ENCODE peak calls at places on chromosomes 4 and X, in nine cellular contexts. H is left lung, J is fibroblast of lung, Z is IMR-90, E is tibial artery, I is GM12878, D is psoas muscle, F is transverse colon, K is suprapubic skin. G is an unnamed sample. For H3K4me1 and H3K27me3, the result is how much of the 10 kb centered on the place peaks cover.

GRCh38 chr4:42397256-42397634 is at the start of gene SHISA3:
- DNase-seq in E (peak), J (peak), I (no peak), Z (no peak), H (no peak), D (peak), K (no peak), F (peak), G (no peak)

GRCh38 chrX:65644621-65645287 is 22.7 kb upstream of the MSN start:
- DNase-seq in K (peak), D (peak), Z (peak), H (peak), E (peak), F (peak), J (peak), I (no peak), G (no peak)

GRCh38 chr4:39256436-39256835 is 74.1 kb downstream of the WDR19 start:
- DNase-seq in D (no peak), K (no peak), J (no peak), E (no peak), Z (no peak), F (no peak), I (no peak), H (no peak), G (no peak)

GRCh38 chr4:38062088-38062893 is 102.1 kb downstream of the PTTG2 start:
- DNase-seq in H (peak), I (no peak), K (peak), F (peak), J (peak), D (peak), Z (peak), E (peak), G (peak)

GRCh38 chrX:23557070-23557469 is 110.2 kb upstream of the PRDX4 start:
- DNase-seq in H (no peak), F (no peak), J (peak), D (no peak), Z (peak), E (no peak), I (no peak), K (no peak), G (no peak)

GRCh38 chr4:1374706-1375045 is 27.7 kb downstream of the UVSSA start:
- DNase-seq in Z (no peak), I (no peak), D (peak), E (peak), F (no peak), H (no peak), K (peak), J (no peak), G (peak)

GRCh38 chr4:152206646-152207435 is 329.1 kb downstream of the FBXW7 start:
- DNase-seq in I (no peak), F (no peak), J (no peak), H (no peak), K (no peak), Z (no peak), D (no peak), E (no peak), G (no peak)

GRCh38 chr4:164977243-164978164 is at the start of gene TRIM61:
- DNase-seq in Z (peak), E (no peak), I (peak), J (peak), D (peak), H (peak), K (no peak), F (peak), G (no peak)

GRCh38 chrX:39518451-39519212 is 579.1 kb downstream of the BCOR start:
- DNase-seq in K (no peak), H (no peak), D (peak), Z (no peak), E (no peak), I (no peak), J (no peak), F (no peak), G (no peak)

GRCh38 chrX:116667346-116667745 is 204.6 kb upstream of the CT83 start:
- DNase-seq in H (no peak), K (no peak), I (no peak), Z (no peak), F (no peak), E (no peak), J (no peak), D (no peak), G (no peak)

GRCh38 chr4:15294832-15295231 is 133.0 kb upstream of the C1QTNF7 start:
- DNase-seq in J (no peak), I (no peak), Z (no peak), H (no peak), D (no peak), E (no peak), K (no peak), F (no peak), G (no peak)

GRCh38 chr4:119135721-119136121 is at the start of gene MYOZ2:
- DNase-seq in I (no peak), H (no peak), F (no peak), K (no peak), D (no peak), J (no peak), E (no peak), Z (peak), G (no peak)

GRCh38 chr4:86942185-86942666 is 7.4 kb downstream of the AFF1 start:
- DNase-seq in H (no peak), E (no peak), Z (peak), F (no peak), D (no peak), I (no peak), J (peak), K (no peak), G (no peak)

GRCh38 chr4:114495471-114495928 is 103.1 kb upstream of the UGT8 start:
- DNase-seq in K (no peak), F (no peak), E (no peak), J (no peak), Z (no peak), H (no peak), I (no peak), D (no peak), G (no peak)

GRCh38 chr4:170011921-170012628 is 14.1 kb downstream of the MFAP3L start:
- DNase-seq in E (no peak), F (no peak), Z (no peak), H (no peak), D (peak), K (no peak), J (no peak), I (no peak), G (no peak)

GRCh38 chr4:13196721-13197120 is 287.4 kb downstream of the RAB28 start:
- DNase-seq in K (no peak), D (no peak), H (no peak), E (no peak), J (no peak), I (no peak), F (no peak), Z (no peak), G (no peak)

GRCh38 chr4:7625073-7625472 is 190.3 kb upstream of the PSAPL1 start:
- DNase-seq in F (no peak), E (no peak), H (no peak), K (no peak), D (no peak), J (peak), Z (peak), I (no peak), G (no peak)

DNA sequence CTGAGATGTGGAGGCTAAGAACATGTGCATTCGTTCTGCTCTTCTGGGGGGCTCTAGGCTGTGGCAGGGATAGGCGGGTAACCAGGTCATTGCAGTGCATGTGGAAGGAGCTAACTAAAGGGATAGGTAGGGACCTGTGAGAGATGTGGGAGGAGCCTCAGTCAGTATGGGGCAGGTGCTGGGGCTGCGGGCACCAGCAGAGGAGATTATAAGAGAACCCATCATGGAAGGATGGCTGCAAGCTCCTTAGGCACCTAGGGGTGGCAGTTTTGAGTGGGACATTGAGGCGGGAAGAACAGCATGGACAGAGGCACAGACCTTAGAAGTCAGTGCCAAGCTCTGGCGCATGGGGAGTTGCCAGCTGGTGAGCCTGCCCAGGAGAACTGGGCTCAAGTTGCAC is 7.2 kb downstream of the CLDN22 start:
- DNase-seq in D (no peak), Z (no peak), F (no peak), J (no peak), K (no peak), I (no peak), H (no peak), E (no peak), G (no peak)
- TF ChIP-seq CTCF in D (no peak), Z (no peak), F (no peak), J (no peak), K (no peak), I (no peak), H (no peak), E (no peak), G (no peak)

GRCh38 chr4:89298788-89299152 is 8.8 kb downstream of the GPRIN3 start:
- DNase-seq in E (no peak), J (peak), D (no peak), I (no peak), F (no peak), H (no peak), K (no peak), Z (no peak), G (no peak)

GRCh38 chr4:89299153-89299789 is 8.3 kb downstream of the GPRIN3 start:
- DNase-seq in J (no peak), K (no peak), H (no peak), Z (no peak), I (no peak), E (no peak), F (no peak), D (no peak), G (no peak)

GRCh38 chr4:89300490-89300889 is 7.1 kb downstream of the GPRIN3 start:
- DNase-seq in E (no peak), J (no peak), D (no peak), K (no peak), F (no peak), I (no peak), Z (no peak), H (no peak), G (no peak)

GRCh38 chr4:89301003-89301402 is 6.6 kb downstream of the GPRIN3 start:
- DNase-seq in J (no peak), I (no peak), Z (no peak), K (no peak), E (no peak), H (no peak), D (no peak), F (no peak), G (no peak)

DNA sequence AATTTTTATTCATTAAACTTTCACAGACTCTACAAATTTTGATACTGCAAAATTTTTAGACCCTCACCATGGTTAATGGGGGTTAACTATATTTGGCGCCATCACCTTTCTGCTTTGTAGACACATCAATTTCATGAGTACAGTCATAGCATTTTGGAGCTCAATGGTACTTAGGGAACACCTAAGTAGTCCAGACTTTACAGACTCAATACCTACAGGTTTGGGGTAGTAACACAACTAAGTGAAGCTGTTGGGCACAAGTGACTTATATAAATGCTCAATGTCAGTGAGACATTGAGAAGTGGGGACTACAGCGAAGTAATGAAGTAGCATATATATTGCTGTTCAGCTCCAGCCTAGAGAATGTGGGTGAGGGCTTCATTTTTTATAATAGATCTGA is 7.5 kb downstream of the GPRIN3 start:
- DNase-seq in D (no peak), J (no peak), I (no peak), F (no peak), K (no peak), Z (no peak), H (no peak), E (no peak), G (no peak)
- H3K4me1 ChIP-seq in D (under half), J (under half), I (under half), F (under half), K (under half), Z (under half), H (under half), E (under half), G (under half)

GRCh38 chr4:154487144-154487543 is 4.5 kb downstream of the DCHS2 start:
- DNase-seq in K (no peak), J (no peak), F (no peak), D (peak), H (no peak), I (no peak), E (no peak), Z (no peak), G (no peak)

GRCh38 chr4:154489558-154490260 is 1.9 kb downstream of the DCHS2 start:
- DNase-seq in K (no peak), H (no peak), J (no peak), Z (no peak), E (no peak), D (no peak), I (no peak), F (no peak), G (no peak)

GRCh38 chr4:154490261-154490588 is 1.4 kb downstream of the DCHS2 start:
- DNase-seq in K (no peak), J (no peak), D (no peak), H (no peak), I (no peak), Z (no peak), E (no peak), F (no peak), G (no peak)

GRCh38 chr4:154490589-154491340 is 834 bp downstream of the DCHS2 start:
- DNase-seq in Z (no peak), J (no peak), I (no peak), H (no peak), K (no peak), D (peak), E (no peak), F (peak), G (no peak)

GRCh38 chr4:154485127-154485773 is 6.3 kb downstream of the DCHS2 start:
- DNase-seq in E (no peak), I (peak), K (no peak), Z (no peak), H (no peak), J (no peak), F (no peak), D (no peak), G (no peak)
- H3K27me3 ChIP-seq in E (under half), I (under half), K (under half), Z (under half), H (under half), J (under half), F (under half), D (under half), G (under half)

DNA sequence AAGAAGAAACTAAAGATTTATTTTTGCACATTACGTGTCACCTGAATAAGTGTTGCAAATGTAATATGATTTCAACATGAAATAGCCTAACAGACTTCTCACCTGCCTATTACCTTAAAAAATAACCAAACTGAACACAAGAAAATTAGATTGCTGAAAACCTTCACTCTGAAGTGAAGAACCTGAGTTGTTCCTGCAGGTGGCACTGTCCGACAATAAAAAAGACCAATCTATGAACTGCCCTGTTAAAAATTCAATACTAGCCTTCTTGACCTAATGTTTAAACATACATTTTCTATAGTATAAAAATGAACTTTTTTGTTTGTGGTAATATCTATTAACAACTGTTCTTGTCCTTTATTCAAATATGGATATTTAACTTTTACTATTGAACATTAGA is 69.2 kb upstream of the PNPLA4 start:
- DNase-seq in E (no peak), K (no peak), J (peak), I (no peak), H (no peak), Z (peak), F (peak), D (no peak), G (peak)
- TF ChIP-seq CTCF in E (peak), K (peak), J (peak), I (peak), H (peak), Z (peak), F (peak), D (peak), G (peak)

DNA sequence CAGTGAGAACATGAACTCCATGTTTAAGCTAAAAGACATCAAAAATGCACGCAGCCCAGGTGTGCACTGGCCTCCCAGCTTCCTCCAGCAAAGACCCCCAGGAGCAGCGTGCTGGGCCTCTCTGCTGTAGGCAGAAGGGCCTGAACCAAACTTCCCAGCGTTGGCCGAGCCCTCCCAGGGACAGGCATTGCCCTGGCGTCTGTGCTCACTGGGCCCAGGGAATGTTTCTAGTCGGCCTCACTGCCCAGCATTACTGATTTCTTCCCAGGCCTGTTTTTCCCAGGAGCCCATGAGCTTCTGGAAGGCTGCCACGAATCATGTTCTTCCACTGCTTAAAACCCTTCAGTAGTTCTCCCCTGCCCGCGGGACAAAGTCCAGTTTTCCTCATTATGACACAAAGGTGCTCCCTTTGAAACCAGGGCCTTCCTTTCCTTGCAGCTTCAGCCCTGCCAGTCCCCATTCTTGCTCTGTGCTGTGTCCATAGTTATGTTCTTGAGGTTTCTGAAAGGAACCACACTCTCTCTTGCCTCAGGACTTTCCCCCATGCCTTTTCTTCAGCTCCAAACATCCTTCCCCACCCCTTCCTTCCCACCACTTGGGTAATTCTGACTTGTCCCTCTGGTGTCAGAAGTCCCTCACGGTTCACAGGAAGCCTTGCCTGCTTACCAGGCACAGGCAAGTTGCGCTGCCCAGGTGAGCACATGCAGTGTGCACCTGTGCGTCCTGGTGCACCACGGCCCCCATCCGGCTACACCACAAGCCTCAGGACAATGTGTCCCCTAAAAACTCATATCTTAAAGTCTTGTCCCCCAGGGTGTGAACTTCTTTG is 93.4 kb upstream of the ENPP6 start:
- DNase-seq in H (no peak), D (peak), F (peak), J (no peak), K (no peak), E (no peak), I (no peak), Z (no peak), G (no peak)
- H3K4me1 ChIP-seq in H (under half), D (under half), F (under half), J (under half), K (under half), E (under half), I (half or more), Z (under half), G (under half)

GRCh38 chr4:139795915-139796314 is 130.3 kb downstream of the MGST2 start:
- DNase-seq in J (peak), Z (peak), E (no peak), D (no peak), K (no peak), F (no peak), I (no peak), H (no peak), G (no peak)
- H3K27me3 ChIP-seq in J (under half), Z (under half), E (under half), D (under half), K (under half), F (under half), I (under half), H (under half), G (under half)

DNA sequence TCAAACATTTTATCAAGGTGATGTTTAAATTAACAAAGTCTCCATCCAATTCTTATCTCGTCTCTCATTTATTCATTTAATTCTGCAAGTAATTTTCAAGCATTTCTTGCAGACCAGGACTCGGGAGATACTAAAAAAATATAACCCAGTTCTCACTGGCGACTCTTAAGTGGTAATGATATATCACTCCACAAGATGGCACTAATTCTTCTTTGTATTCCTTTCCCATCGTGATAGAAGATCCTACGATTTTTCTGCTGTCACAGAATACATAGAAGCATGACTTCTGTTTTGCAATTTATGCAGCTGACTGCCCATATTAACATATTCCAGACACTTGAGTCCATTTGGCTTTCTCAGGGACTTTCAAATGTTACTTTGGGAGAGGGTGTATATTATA is 64.0 kb upstream of the FGF13 start:
- DNase-seq in H (no peak), D (no peak), E (no peak), Z (peak), F (no peak), J (peak), I (no peak), K (no peak), G (no peak)
- TF ChIP-seq CTCF in H (peak), D (peak), E (peak), Z (peak), F (peak), J (peak), I (peak), K (no peak), G (no peak)